ENCODE peak calls at places on chromosomes 13 and 19, in six cellular contexts. J is neural progenitor cell, K is HCT116, V is hepatocyte, E is GM23338, Z is SK-N-SH. W is an unnamed sample.

GRCh38 chr13:113366031-113366588 is 2.2 kb upstream of the GRTP1 start:
- DNase-seq in K (no peak), V (no peak), J (no peak), E (no peak), Z (no peak), W (no peak)

GRCh38 chr19:38661996-38662395 is 14.5 kb downstream of the ACTN4 start:
- DNase-seq in V (peak; percentile 69), J (no peak), E (no peak), Z (no peak), K (no peak), W (no peak)

GRCh38 chr13:101529419-101529818 is 76.9 kb downstream of the ITGBL1 start:
- DNase-seq in V (no peak), E (no peak), K (no peak), Z (no peak), J (no peak), W (no peak)

GRCh38 chr13:35874704-35875103 is 256.5 kb downstream of the DCLK1 start:
- DNase-seq in K (no peak), V (no peak), E (no peak), J (no peak), Z (no peak), W (no peak)

GRCh38 chr13:64808704-64809103 is 2421.4 kb downstream of the PCDH9 start:
- DNase-seq in E (no peak), K (no peak), Z (no peak), J (no peak), V (no peak), W (no peak)

GRCh38 chr19:53892981-53893325 is 11.0 kb downstream of the PRKCG start:
- DNase-seq in J (peak; percentile 84), Z (peak; percentile 76), E (peak; percentile 87), V (no peak), K (no peak), W (no peak)

GRCh38 chr19:46162731-46163130 is 14.7 kb downstream of the IGFL2 start:
- DNase-seq in E (no peak), Z (no peak), V (no peak), J (no peak), K (no peak), W (no peak)

GRCh38 chr13:109945206-109945960 is 159.0 kb upstream of the IRS2 start:
- DNase-seq in V (no peak), J (no peak), Z (no peak), K (no peak), E (no peak), W (no peak)

GRCh38 chr19:50723069-50723468 is at the start of gene CLEC11A:
- DNase-seq in J (no peak), E (peak; percentile 51), V (peak; percentile 48), K (no peak), Z (no peak), W (no peak)

GRCh38 chr19:5143471-5144411 is 174.8 kb downstream of the KDM4B start:
- DNase-seq in V (no peak), J (no peak), E (no peak), Z (no peak), K (no peak), W (no peak)

GRCh38 chr19:55173717-55174409 is 6.2 kb downstream of the SYT5 start:
- DNase-seq in E (peak; percentile 93), V (peak; percentile 56), J (peak; percentile 89), Z (peak; percentile 74), K (peak; percentile 75), W (no peak)

GRCh38 chr19:10122066-10122465 is 2.4 kb upstream of the EIF3G start:
- DNase-seq in K (no peak), Z (no peak), E (no peak), J (no peak), V (no peak), W (no peak)

GRCh38 chr13:96294930-96295657 is 205.2 kb downstream of the HS6ST3 start:
- DNase-seq in E (peak; percentile 81), K (no peak), Z (no peak), J (no peak), V (no peak), W (peak; percentile 8)

GRCh38 chr19:2695288-2695866 is 7.1 kb downstream of the GNG7 start:
- DNase-seq in K (no peak), E (no peak), Z (no peak), J (no peak), V (no peak), W (no peak)

GRCh38 chr19:11927227-11927626 is 2.3 kb downstream of the ZNF700 start:
- DNase-seq in Z (no peak), J (no peak), K (no peak), V (no peak), E (no peak), W (no peak)
- TF ChIP-seq EZH2phosphoT487 in Z (no peak), J (no peak), K (no peak), V (no peak), E (no peak), W (no peak)

GRCh38 chr13:69274231-69274630 is 833.4 kb upstream of the ATXN8OS start:
- DNase-seq in E (no peak), J (no peak), V (peak; percentile 33), Z (no peak), K (no peak), W (no peak)
- TF ChIP-seq EZH2phosphoT487 in E (no peak), J (no peak), V (no peak), Z (no peak), K (no peak), W (no peak)

DNA sequence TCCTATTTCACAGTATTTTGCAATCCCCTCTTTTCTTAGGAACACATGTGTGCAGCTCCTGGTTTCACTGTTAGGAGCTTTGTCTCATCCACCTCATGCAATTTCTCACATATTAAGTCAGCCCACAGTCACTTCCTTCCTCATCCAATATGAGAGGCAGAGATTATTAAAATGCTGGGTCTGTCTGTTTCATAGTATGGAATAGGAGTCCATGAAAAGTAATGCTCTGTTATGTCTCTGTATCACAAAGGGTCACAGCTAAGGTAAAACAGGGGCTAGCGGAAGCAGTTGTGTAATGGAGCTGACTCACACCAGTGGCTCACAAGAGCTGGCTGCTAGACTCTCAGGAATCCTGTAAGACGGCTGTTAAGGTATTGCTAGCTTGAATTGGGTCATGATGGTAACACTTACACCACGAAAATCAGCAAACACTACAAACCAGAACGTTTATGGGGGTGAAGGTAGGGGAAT is 216.5 kb downstream of the EFNB2 start:
- DNase-seq in Z (no peak), J (no peak), V (peak; percentile 61), E (peak; percentile 27), K (peak; percentile 62), W (no peak)
- TF ChIP-seq EZH2phosphoT487 in Z (no peak), J (no peak), V (no peak), E (no peak), K (no peak), W (no peak)

GRCh38 chr19:40995355-40995754 is 4.3 kb downstream of the CYP2B6 start:
- DNase-seq in V (no peak), Z (no peak), E (no peak), J (no peak), K (peak; percentile 68), W (no peak)
- TF ChIP-seq EZH2phosphoT487 in V (no peak), Z (no peak), E (no peak), J (no peak), K (no peak), W (no peak)

GRCh38 chr19:17026041-17026658 is 460 bp downstream of the CPAMD8 start:
- DNase-seq in Z (no peak), J (peak; percentile 44), E (peak; percentile 32), V (peak; percentile 55), K (no peak), W (no peak)
- TF ChIP-seq EZH2phosphoT487 in Z (no peak), J (no peak), E (no peak), V (no peak), K (no peak), W (no peak)

GRCh38 chr19:18167975-18168645 is 5.5 kb upstream of the IFI30 start:
- DNase-seq in Z (peak; percentile 94), E (peak; percentile 78), V (peak; percentile 63), K (no peak), J (peak; percentile 67), W (peak; percentile 55)
- TF ChIP-seq EZH2phosphoT487 in Z (no peak), E (no peak), V (no peak), K (no peak), J (no peak), W (no peak)

GRCh38 chr19:29623726-29624488 is 17.8 kb downstream of the POP4 start:
- DNase-seq in Z (no peak), J (no peak), V (no peak), E (no peak), K (no peak), W (no peak)
- TF ChIP-seq EZH2phosphoT487 in Z (no peak), J (no peak), V (no peak), E (no peak), K (no peak), W (no peak)

GRCh38 chr19:44846455-44847143 is 502 bp downstream of the NECTIN2 start:
- DNase-seq in V (peak; percentile 71), Z (peak; percentile 48), K (no peak), J (peak; percentile 95), E (peak; percentile 98), W (no peak)
- TF ChIP-seq EZH2phosphoT487 in V (no peak), Z (no peak), K (no peak), J (no peak), E (no peak), W (no peak)

DNA sequence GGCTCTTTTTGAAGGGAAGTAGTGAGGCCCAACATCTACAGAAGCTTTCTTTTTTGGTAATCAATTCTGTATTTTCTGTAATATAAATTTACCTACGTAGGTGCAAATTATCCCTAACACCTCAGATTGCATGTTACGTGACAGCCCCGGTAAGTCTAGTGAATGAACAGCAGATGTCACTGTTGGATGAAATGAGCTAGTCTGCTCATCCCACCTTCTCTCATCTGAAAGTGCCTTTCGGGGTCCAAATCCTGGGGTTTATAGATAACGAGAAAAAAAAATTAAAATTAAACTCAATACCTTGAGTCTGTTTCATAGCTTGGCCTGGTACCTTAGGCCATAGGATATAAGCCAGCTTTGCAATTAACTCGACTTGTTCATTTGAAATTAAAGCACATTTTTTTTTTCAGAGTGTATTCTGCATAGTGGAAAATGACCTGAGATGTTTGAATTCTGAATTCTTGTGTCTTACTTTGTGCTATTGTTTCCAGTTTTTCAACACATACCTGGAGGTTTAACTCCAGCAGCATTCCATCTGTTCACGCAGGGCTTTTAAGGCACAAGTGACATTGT is 548.2 kb downstream of the GPC5 start:
- DNase-seq in E (peak; percentile 78), Z (peak; percentile 63), J (peak; percentile 63), V (peak; percentile 57), K (no peak), W (peak; percentile 27)
- TF ChIP-seq EZH2phosphoT487 in E (no peak), Z (no peak), J (no peak), V (no peak), K (no peak), W (no peak)